ENCODE peak calls at places on chromosomes 12 and 14, in four cellular contexts. One of them, this sample, is unnamed.

GRCh38 chr12:97960741-97961608 is 498.4 kb downstream of the RMST start:
- DNase-seq in stimulated activated CD8-positive, alpha-beta memory T cell treated with anti-CD3 and anti-CD28 coated beads, Interleukin-2, amount 100 ng/mL, for 1 hour: no peak
- DNase-seq in NCI-H187 treated with DMSO at 0.1 percent for 48 hours: no peak
- DNase-seq in fibroblast of mammary gland: peak
- DNase-seq in this sample: no peak

GRCh38 chr14:68680541-68681051 is 112.3 kb downstream of the ZFP36L1 start:
- DNase-seq in stimulated activated CD8-positive, alpha-beta memory T cell treated with anti-CD3 and anti-CD28 coated beads, Interleukin-2, amount 100 ng/mL, for 1 hour: no peak
- DNase-seq in NCI-H187 treated with DMSO at 0.1 percent for 48 hours: no peak
- DNase-seq in fibroblast of mammary gland: peak
- DNase-seq in this sample: no peak

GRCh38 chr12:6570264-6570887 is 2.3 kb upstream of the NOP2 start:
- DNase-seq in stimulated activated CD8-positive, alpha-beta memory T cell treated with anti-CD3 and anti-CD28 coated beads, Interleukin-2, amount 100 ng/mL, for 1 hour: no peak
- DNase-seq in NCI-H187 treated with DMSO at 0.1 percent for 48 hours: no peak
- DNase-seq in fibroblast of mammary gland: peak
- DNase-seq in this sample: no peak

GRCh38 chr12:89568484-89568883 is 42.6 kb upstream of the POC1B start:
- DNase-seq in stimulated activated CD8-positive, alpha-beta memory T cell treated with anti-CD3 and anti-CD28 coated beads, Interleukin-2, amount 100 ng/mL, for 1 hour: no peak
- DNase-seq in NCI-H187 treated with DMSO at 0.1 percent for 48 hours: no peak
- DNase-seq in fibroblast of mammary gland: peak
- DNase-seq in this sample: no peak

GRCh38 chr14:55298423-55298822 is 27.2 kb downstream of the FBXO34 start:
- DNase-seq in stimulated activated CD8-positive, alpha-beta memory T cell treated with anti-CD3 and anti-CD28 coated beads, Interleukin-2, amount 100 ng/mL, for 1 hour: no peak
- DNase-seq in NCI-H187 treated with DMSO at 0.1 percent for 48 hours: no peak
- DNase-seq in fibroblast of mammary gland: no peak
- DNase-seq in this sample: no peak

GRCh38 chr14:97411938-97412612 is 614.9 kb downstream of the VRK1 start:
- DNase-seq in stimulated activated CD8-positive, alpha-beta memory T cell treated with anti-CD3 and anti-CD28 coated beads, Interleukin-2, amount 100 ng/mL, for 1 hour: no peak
- DNase-seq in NCI-H187 treated with DMSO at 0.1 percent for 48 hours: no peak
- DNase-seq in fibroblast of mammary gland: no peak
- DNase-seq in this sample: no peak

GRCh38 chr12:124543591-124544310 is 23.7 kb downstream of the NCOR2 start:
- DNase-seq in stimulated activated CD8-positive, alpha-beta memory T cell treated with anti-CD3 and anti-CD28 coated beads, Interleukin-2, amount 100 ng/mL, for 1 hour: no peak
- DNase-seq in NCI-H187 treated with DMSO at 0.1 percent for 48 hours: no peak
- DNase-seq in fibroblast of mammary gland: peak
- DNase-seq in this sample: no peak

GRCh38 chr14:80434574-80435321 is 223.4 kb upstream of the DIO2 start:
- DNase-seq in stimulated activated CD8-positive, alpha-beta memory T cell treated with anti-CD3 and anti-CD28 coated beads, Interleukin-2, amount 100 ng/mL, for 1 hour: no peak
- DNase-seq in NCI-H187 treated with DMSO at 0.1 percent for 48 hours: no peak
- DNase-seq in fibroblast of mammary gland: peak
- DNase-seq in this sample: no peak

GRCh38 chr12:109999649-109999971 is 380 bp downstream of the ANKRD13A start:
- DNase-seq in stimulated activated CD8-positive, alpha-beta memory T cell treated with anti-CD3 and anti-CD28 coated beads, Interleukin-2, amount 100 ng/mL, for 1 hour: no peak
- DNase-seq in NCI-H187 treated with DMSO at 0.1 percent for 48 hours: no peak
- DNase-seq in fibroblast of mammary gland: no peak
- DNase-seq in this sample: no peak

GRCh38 chr12:57583008-57583831 is 7.8 kb upstream of the PIP4K2C start:
- DNase-seq in stimulated activated CD8-positive, alpha-beta memory T cell treated with anti-CD3 and anti-CD28 coated beads, Interleukin-2, amount 100 ng/mL, for 1 hour: peak
- DNase-seq in NCI-H187 treated with DMSO at 0.1 percent for 48 hours: peak
- DNase-seq in fibroblast of mammary gland: peak
- DNase-seq in this sample: peak

GRCh38 chr12:52519826-52520662 is at the start of gene KRT5:
- DNase-seq in stimulated activated CD8-positive, alpha-beta memory T cell treated with anti-CD3 and anti-CD28 coated beads, Interleukin-2, amount 100 ng/mL, for 1 hour: no peak
- DNase-seq in NCI-H187 treated with DMSO at 0.1 percent for 48 hours: no peak
- DNase-seq in fibroblast of mammary gland: no peak
- DNase-seq in this sample: no peak

GRCh38 chr14:63928744-63929174 is 76.0 kb downstream of the SYNE2 start:
- DNase-seq in stimulated activated CD8-positive, alpha-beta memory T cell treated with anti-CD3 and anti-CD28 coated beads, Interleukin-2, amount 100 ng/mL, for 1 hour: no peak
- DNase-seq in NCI-H187 treated with DMSO at 0.1 percent for 48 hours: no peak
- DNase-seq in fibroblast of mammary gland: no peak
- DNase-seq in this sample: no peak

GRCh38 chr12:52370906-52371608 is 3.8 kb upstream of the KRT85 start:
- DNase-seq in stimulated activated CD8-positive, alpha-beta memory T cell treated with anti-CD3 and anti-CD28 coated beads, Interleukin-2, amount 100 ng/mL, for 1 hour: no peak
- DNase-seq in NCI-H187 treated with DMSO at 0.1 percent for 48 hours: no peak
- DNase-seq in fibroblast of mammary gland: peak
- DNase-seq in this sample: no peak

GRCh38 chr14:22650960-22651521 is 6.9 kb upstream of the OR6J1 start:
- DNase-seq in stimulated activated CD8-positive, alpha-beta memory T cell treated with anti-CD3 and anti-CD28 coated beads, Interleukin-2, amount 100 ng/mL, for 1 hour: no peak
- DNase-seq in NCI-H187 treated with DMSO at 0.1 percent for 48 hours: no peak
- DNase-seq in fibroblast of mammary gland: peak
- DNase-seq in this sample: no peak

GRCh38 chr12:11650697-11651281 is 1.3 kb downstream of the ETV6 start:
- DNase-seq in stimulated activated CD8-positive, alpha-beta memory T cell treated with anti-CD3 and anti-CD28 coated beads, Interleukin-2, amount 100 ng/mL, for 1 hour: no peak
- DNase-seq in NCI-H187 treated with DMSO at 0.1 percent for 48 hours: no peak
- DNase-seq in fibroblast of mammary gland: peak
- DNase-seq in this sample: no peak

GRCh38 chr14:61774861-61775260 is 12.6 kb downstream of the SNAPC1 start:
- DNase-seq in stimulated activated CD8-positive, alpha-beta memory T cell treated with anti-CD3 and anti-CD28 coated beads, Interleukin-2, amount 100 ng/mL, for 1 hour: no peak
- DNase-seq in NCI-H187 treated with DMSO at 0.1 percent for 48 hours: no peak
- DNase-seq in fibroblast of mammary gland: peak
- DNase-seq in this sample: no peak

GRCh38 chr14:61051046-61051445 is 70.0 kb downstream of the SLC38A6 start:
- DNase-seq in stimulated activated CD8-positive, alpha-beta memory T cell treated with anti-CD3 and anti-CD28 coated beads, Interleukin-2, amount 100 ng/mL, for 1 hour: no peak
- DNase-seq in NCI-H187 treated with DMSO at 0.1 percent for 48 hours: no peak
- DNase-seq in fibroblast of mammary gland: no peak
- DNase-seq in this sample: no peak

GRCh38 chr12:585062-586061 is 77.9 kb downstream of the NINJ2 start:
- DNase-seq in stimulated activated CD8-positive, alpha-beta memory T cell treated with anti-CD3 and anti-CD28 coated beads, Interleukin-2, amount 100 ng/mL, for 1 hour: no peak
- DNase-seq in NCI-H187 treated with DMSO at 0.1 percent for 48 hours: no peak
- DNase-seq in fibroblast of mammary gland: no peak
- DNase-seq in this sample: no peak

GRCh38 chr12:51951199-51951842 is at the start of gene ACVR1B:
- DNase-seq in stimulated activated CD8-positive, alpha-beta memory T cell treated with anti-CD3 and anti-CD28 coated beads, Interleukin-2, amount 100 ng/mL, for 1 hour: peak
- DNase-seq in NCI-H187 treated with DMSO at 0.1 percent for 48 hours: peak
- DNase-seq in fibroblast of mammary gland: peak
- DNase-seq in this sample: peak

GRCh38 chr14:102917469-102918211 is 4.8 kb upstream of the AMN start:
- DNase-seq in stimulated activated CD8-positive, alpha-beta memory T cell treated with anti-CD3 and anti-CD28 coated beads, Interleukin-2, amount 100 ng/mL, for 1 hour: peak
- DNase-seq in NCI-H187 treated with DMSO at 0.1 percent for 48 hours: no peak
- DNase-seq in fibroblast of mammary gland: peak
- DNase-seq in this sample: peak

GRCh38 chr12:122040579-122041386 is 19.1 kb downstream of the BCL7A start:
- DNase-seq in stimulated activated CD8-positive, alpha-beta memory T cell treated with anti-CD3 and anti-CD28 coated beads, Interleukin-2, amount 100 ng/mL, for 1 hour: no peak
- DNase-seq in NCI-H187 treated with DMSO at 0.1 percent for 48 hours: no peak
- DNase-seq in fibroblast of mammary gland: no peak
- DNase-seq in this sample: no peak